ENCODE peak calls at places on chromosomes 2 and 18, in four cellular contexts. One of them, this sample, is unnamed.

GRCh38 chr2:99953750-99954149 is 188.6 kb downstream of the AFF3 start:
- DNase-seq in HFFc6: no peak
- DNase-seq in GM04503: no peak
- DNase-seq in sciatic nerve: no peak
- DNase-seq in this sample: no peak

GRCh38 chr18:58297198-58297597 is 253.2 kb downstream of the NEDD4L start:
- DNase-seq in HFFc6: peak; percentile 90
- DNase-seq in GM04503: no peak
- DNase-seq in sciatic nerve: no peak
- DNase-seq in this sample: no peak

GRCh38 chr2:120624738-120625446 is 110.8 kb upstream of the GLI2 start:
- DNase-seq in HFFc6: no peak
- DNase-seq in GM04503: no peak
- DNase-seq in sciatic nerve: peak; percentile 32
- DNase-seq in this sample: peak; percentile 41

GRCh38 chr2:112686348-112687217 is 34.2 kb upstream of the NT5DC4 start:
- DNase-seq in HFFc6: no peak
- DNase-seq in GM04503: no peak
- DNase-seq in sciatic nerve: no peak
- DNase-seq in this sample: no peak

GRCh38 chr18:39037925-39038324 is 1472.3 kb upstream of the CELF4 start:
- DNase-seq in HFFc6: no peak
- DNase-seq in GM04503: no peak
- DNase-seq in sciatic nerve: no peak
- DNase-seq in this sample: no peak

GRCh38 chr2:82340578-82341053 is 2036.1 kb upstream of the LRRTM1 start:
- DNase-seq in HFFc6: no peak
- DNase-seq in GM04503: no peak
- DNase-seq in sciatic nerve: no peak
- DNase-seq in this sample: no peak

GRCh38 chr2:3223080-3223923 is 154.3 kb downstream of the EIPR1 start:
- DNase-seq in HFFc6: no peak
- DNase-seq in GM04503: no peak
- DNase-seq in sciatic nerve: no peak
- DNase-seq in this sample: no peak

GRCh38 chr2:238136820-238137537 is 1.5 kb upstream of the KLHL30 start:
- DNase-seq in HFFc6: peak; percentile 68
- DNase-seq in GM04503: no peak
- DNase-seq in sciatic nerve: no peak
- DNase-seq in this sample: no peak

GRCh38 chr2:163191372-163191771 is 352.8 kb upstream of the KCNH7 start:
- DNase-seq in HFFc6: peak; percentile 27
- DNase-seq in GM04503: no peak
- DNase-seq in sciatic nerve: no peak
- DNase-seq in this sample: no peak

GRCh38 chr18:78957140-78957539 is 22.5 kb upstream of the SALL3 start:
- DNase-seq in HFFc6: no peak
- DNase-seq in GM04503: no peak
- DNase-seq in sciatic nerve: no peak
- DNase-seq in this sample: no peak

GRCh38 chr18:39872566-39872965 is 2082.5 kb upstream of the PIK3C3 start:
- DNase-seq in HFFc6: no peak
- DNase-seq in GM04503: no peak
- DNase-seq in sciatic nerve: no peak
- DNase-seq in this sample: no peak

GRCh38 chr2:186456941-186457340 is 29.1 kb upstream of the ZC3H15 start:
- DNase-seq in HFFc6: peak; percentile 77
- DNase-seq in GM04503: peak; percentile 51
- DNase-seq in sciatic nerve: no peak
- DNase-seq in this sample: no peak

GRCh38 chr2:109402980-109403840 is 210.6 kb downstream of the SEPTIN10 start:
- DNase-seq in HFFc6: no peak
- DNase-seq in GM04503: no peak
- DNase-seq in sciatic nerve: no peak
- DNase-seq in this sample: no peak

GRCh38 chr2:210226186-210226585 is 939 bp upstream of the ACADL start:
- DNase-seq in HFFc6: no peak
- DNase-seq in GM04503: no peak
- DNase-seq in sciatic nerve: no peak
- DNase-seq in this sample: no peak

GRCh38 chr2:232483296-232483922 is 4.2 kb downstream of the ECEL1 start:
- DNase-seq in HFFc6: no peak
- DNase-seq in GM04503: no peak
- DNase-seq in sciatic nerve: no peak
- DNase-seq in this sample: peak; percentile 48

GRCh38 chr2:53275743-53276142 is 491.9 kb upstream of the CHAC2 start:
- DNase-seq in HFFc6: no peak
- DNase-seq in GM04503: no peak
- DNase-seq in sciatic nerve: no peak
- DNase-seq in this sample: no peak